ENCODE peak calls at places on chromosomes 2 and 18, in nine cellular contexts. C is CD8-positive, alpha-beta T cell; J is AML-193; Z is hippocampal formation; O is NCI-H510A treated with DMSO at 0.1 percent for 48 hours; U is activated T-cell treated with anti-CD3 and anti-CD28 coated beads for 1 hour; V is cardiac fibroblast; Y is RWPE1; D is amniotic epithelial cell. R is an unnamed sample.

GRCh38 chr2:22027345-22028005 is 903.7 kb downstream of the TDRD15 start:
- DNase-seq in C (no peak), J (no peak), Z (no peak), O (no peak), U (no peak), V (no peak), Y (no peak), D (no peak), R (no peak)

GRCh38 chr2:28752608-28752984 is 966 bp downstream of the PPP1CB start:
- DNase-seq in C (no peak), J (no peak), Z (no peak), O (peak), U (no peak), V (no peak), Y (no peak), D (no peak), R (no peak)

GRCh38 chr2:172307800-172308199 is 119.6 kb upstream of the ITGA6 start:
- DNase-seq in C (no peak), J (no peak), Z (no peak), O (peak), U (no peak), V (no peak), Y (no peak), D (no peak), R (no peak)

GRCh38 chr2:101718993-101719571 is 21.6 kb downstream of the MAP4K4 start:
- DNase-seq in C (no peak), J (no peak), Z (no peak), O (no peak), U (no peak), V (no peak), Y (no peak), D (no peak), R (no peak)

GRCh38 chr18:35713545-35713944 is 132.0 kb downstream of the GALNT1 start:
- DNase-seq in C (no peak), J (no peak), Z (no peak), O (no peak), U (no peak), V (peak), Y (no peak), D (peak), R (no peak)

GRCh38 chr2:72994282-72994990 is 77.1 kb downstream of the SFXN5 start:
- DNase-seq in C (no peak), J (no peak), Z (no peak), O (no peak), U (no peak), V (no peak), Y (no peak), D (no peak), R (no peak)

GRCh38 chr2:238338710-238339394 is 18.5 kb downstream of the TRAF3IP1 start:
- DNase-seq in C (no peak), J (no peak), Z (no peak), O (no peak), U (no peak), V (no peak), Y (no peak), D (peak), R (no peak)

GRCh38 chr2:141778315-141778835 is 352.4 kb downstream of the LRP1B start:
- DNase-seq in C (no peak), J (no peak), Z (no peak), O (no peak), U (no peak), V (no peak), Y (no peak), D (peak), R (no peak)

GRCh38 chr2:106596844-106597243 is 109.7 kb downstream of the CD8B2 start:
- DNase-seq in C (no peak), J (no peak), Z (no peak), O (no peak), U (no peak), V (peak), Y (peak), D (no peak), R (no peak)

GRCh38 chr2:13822365-13822764 is 810.2 kb upstream of the LRATD1 start:
- DNase-seq in C (no peak), J (no peak), Z (no peak), O (no peak), U (no peak), V (no peak), Y (no peak), D (no peak), R (no peak)

GRCh38 chr2:229408356-229408755 is 137.3 kb upstream of the PID1 start:
- DNase-seq in C (no peak), J (peak), Z (no peak), O (no peak), U (no peak), V (peak), Y (peak), D (peak), R (no peak)

GRCh38 chr2:47869859-47870258 is 36.4 kb downstream of the FBXO11 start:
- DNase-seq in C (no peak), J (no peak), Z (no peak), O (no peak), U (no peak), V (peak), Y (no peak), D (peak), R (no peak)

GRCh38 chr2:98674233-98674964 is 56.5 kb downstream of the MGAT4A start:
- DNase-seq in C (no peak), J (no peak), Z (no peak), O (no peak), U (no peak), V (no peak), Y (no peak), D (no peak), R (no peak)

GRCh38 chr2:140183056-140183765 is 1403.0 kb upstream of the NXPH2 start:
- DNase-seq in C (no peak), J (no peak), Z (no peak), O (no peak), U (no peak), V (no peak), Y (no peak), D (no peak), R (no peak)

GRCh38 chr2:30159766-30160165 is 13.0 kb downstream of the YPEL5 start:
- DNase-seq in C (no peak), J (no peak), Z (no peak), O (no peak), U (no peak), V (no peak), Y (no peak), D (no peak), R (no peak)

GRCh38 chr2:160505236-160505635 is 11.6 kb upstream of the RBMS1 start:
- DNase-seq in C (no peak), J (no peak), Z (no peak), O (no peak), U (no peak), V (peak), Y (no peak), D (no peak), R (no peak)

GRCh38 chr18:13550446-13551304 is 175.7 kb downstream of the FAM210A start:
- DNase-seq in C (no peak), J (no peak), Z (no peak), O (no peak), U (no peak), V (no peak), Y (no peak), D (no peak), R (no peak)

GRCh38 chr2:203802277-203803045 is 65.1 kb upstream of the CTLA4 start:
- DNase-seq in C (no peak), J (no peak), Z (no peak), O (no peak), U (no peak), V (peak), Y (no peak), D (peak), R (no peak)

R was measured in KG1.